ENCODE peak calls at places on chromosome X, in nine cellular contexts. V, U, D, Z, I, W, G, L and F are unnamed samples.

GRCh38 chrX:150503898-150504219 is 64.6 kb upstream of the MTM1 start:
- DNase-seq in V (no peak), U (no peak), D (no peak), Z (no peak), I (peak; percentile 13), W (no peak), G (no peak), L (peak; percentile 3), F (no peak)

GRCh38 chrX:55451125-55451524 is 802 bp upstream of the MAGEH1 start:
- DNase-seq in V (no peak), U (no peak), D (no peak), Z (no peak), I (no peak), W (no peak), G (no peak), L (no peak), F (no peak)

GRCh38 chrX:122268353-122268752 is 915.7 kb upstream of the GRIA3 start:
- DNase-seq in V (no peak), U (no peak), D (no peak), Z (no peak), I (no peak), W (no peak), G (no peak), L (no peak), F (no peak)

GRCh38 chrX:19630228-19630627 is 114.9 kb upstream of the MAP3K15 start:
- DNase-seq in V (no peak), U (no peak), D (no peak), Z (no peak), I (no peak), W (peak; percentile 34), G (no peak), L (no peak), F (no peak)

GRCh38 chrX:28966335-28966734 is 379.1 kb downstream of the IL1RAPL1 start:
- DNase-seq in V (peak; percentile 18), U (no peak), D (peak; percentile 33), Z (no peak), I (no peak), W (no peak), G (no peak), L (no peak), F (no peak)

GRCh38 chrX:53082773-53083616 is 828 bp downstream of the TSPYL2 start:
- DNase-seq in V (no peak), U (no peak), D (no peak), Z (no peak), I (no peak), W (no peak), G (no peak), L (no peak), F (no peak)

GRCh38 chrX:76253432-76253831 is 80.6 kb downstream of the PBDC1 start:
- DNase-seq in V (peak; percentile 55), U (peak; percentile 32), D (peak; percentile 52), Z (no peak), I (peak; percentile 41), W (peak; percentile 32), G (no peak), L (peak; percentile 32), F (peak; percentile 25)

GRCh38 chrX:107677501-107677901 is 49.2 kb downstream of the PRPS1 start:
- DNase-seq in V (peak; percentile 38), U (no peak), D (no peak), Z (no peak), I (peak; percentile 8), W (no peak), G (no peak), L (peak; percentile 56), F (no peak)

GRCh38 chrX:118554511-118554910 is 58.9 kb downstream of the DOCK11 start:
- DNase-seq in V (no peak), U (no peak), D (no peak), Z (no peak), I (peak; percentile 36), W (no peak), G (no peak), L (no peak), F (no peak)

GRCh38 chrX:12446342-12447075 is 308.2 kb downstream of the FRMPD4 start:
- DNase-seq in V (peak; percentile 55), U (no peak), D (no peak), Z (no peak), I (peak; percentile 73), W (no peak), G (no peak), L (peak; percentile 85), F (no peak)

GRCh38 chrX:15299945-15300851 is 15.2 kb downstream of the ASB11 start:
- DNase-seq in V (peak; percentile 52), U (peak; percentile 4), D (no peak), Z (no peak), I (peak; percentile 18), W (peak; percentile 23), G (no peak), L (no peak), F (peak; percentile 23)

GRCh38 chrX:10089378-10089795 is 67.4 kb upstream of the CLCN4 start:
- DNase-seq in V (no peak), U (peak; percentile 53), D (no peak), Z (peak; percentile 23), I (no peak), W (no peak), G (no peak), L (no peak), F (no peak)

GRCh38 chrX:71579136-71579989 is 1.1 kb downstream of the GCNA start:
- DNase-seq in V (no peak), U (no peak), D (no peak), Z (no peak), I (no peak), W (peak; percentile 24), G (no peak), L (no peak), F (no peak)

GRCh38 chrX:437636-438390 is 51.1 kb upstream of the PPP2R3B start:
- DNase-seq in V (no peak), U (no peak), D (no peak), Z (no peak), I (no peak), W (peak; percentile 12), G (no peak), L (peak; percentile 45), F (peak; percentile 45)

GRCh38 chrX:16633754-16634153 is 16.2 kb upstream of the S100G start:
- DNase-seq in V (peak; percentile 48), U (no peak), D (no peak), Z (no peak), I (peak; percentile 45), W (no peak), G (no peak), L (no peak), F (peak; percentile 2)

GRCh38 chrX:65685112-65685511 is 17.7 kb downstream of the MSN start:
- DNase-seq in V (no peak), U (no peak), D (no peak), Z (no peak), I (no peak), W (no peak), G (no peak), L (no peak), F (no peak)

GRCh38 chrX:143058096-143058495 is 32.4 kb downstream of the SPANXN4 start:
- DNase-seq in V (no peak), U (peak; percentile 93), D (no peak), Z (no peak), I (no peak), W (no peak), G (no peak), L (no peak), F (no peak)

GRCh38 chrX:139287155-139287924 is 243.2 kb upstream of the F9 start:
- DNase-seq in V (no peak), U (no peak), D (no peak), Z (no peak), I (no peak), W (no peak), G (no peak), L (no peak), F (no peak)

GRCh38 chrX:40109288-40110008 is 11.7 kb upstream of the BCOR start:
- DNase-seq in V (peak; percentile 68), U (peak; percentile 76), D (peak; percentile 71), Z (no peak), I (peak; percentile 71), W (no peak), G (no peak), L (peak; percentile 35), F (peak; percentile 86)